ENCODE peak calls at places on chromosome 15, in five cellular contexts. X, P, H, Q and J are unnamed samples.

GRCh38 chr15:77091072-77091471 is 20.2 kb upstream of the TSPAN3 start:
- DNase-seq in X (no peak), P (no peak), H (no peak), Q (no peak), J (no peak)

GRCh38 chr15:95884276-95884675 is 446.2 kb upstream of the NR2F2 start:
- DNase-seq in X (no peak), P (no peak), H (no peak), Q (no peak), J (no peak)

GRCh38 chr15:64112904-64113303 is 17.1 kb downstream of the SNX1 start:
- DNase-seq in X (no peak), P (no peak), H (no peak), Q (no peak), J (no peak)

GRCh38 chr15:72785452-72786243 is 2.1 kb upstream of the ADPGK start:
- DNase-seq in X (no peak), P (no peak), H (no peak), Q (no peak), J (peak; percentile 19)

GRCh38 chr15:78070049-78070698 is 7.3 kb downstream of the TBC1D2B start:
- DNase-seq in X (peak; percentile 14), P (peak; percentile 51), H (no peak), Q (no peak), J (no peak)

GRCh38 chr15:78213425-78213750 is 21.0 kb downstream of the ACSBG1 start:
- DNase-seq in X (no peak), P (peak; percentile 6), H (no peak), Q (no peak), J (no peak)

GRCh38 chr15:34876640-34877039 is 81.3 kb upstream of the ACTC1 start:
- DNase-seq in X (no peak), P (no peak), H (no peak), Q (no peak), J (no peak)

GRCh38 chr15:36040173-36040572 is 494.2 kb upstream of the DPH6 start:
- DNase-seq in X (no peak), P (no peak), H (no peak), Q (no peak), J (no peak)

GRCh38 chr15:38304486-38304885 is 51.9 kb downstream of the SPRED1 start:
- DNase-seq in X (no peak), P (no peak), H (no peak), Q (no peak), J (no peak)

GRCh38 chr15:41116872-41117242 is 777 bp upstream of the INO80 start:
- DNase-seq in X (no peak), P (no peak), H (no peak), Q (no peak), J (no peak)

GRCh38 chr15:80403712-80404056 is 498 bp upstream of the ARNT2 start:
- DNase-seq in X (peak; percentile 60), P (no peak), H (no peak), Q (no peak), J (peak; percentile 65)

GRCh38 chr15:44712108-44713005 is 1.0 kb downstream of the B2M start:
- DNase-seq in X (peak; percentile 71), P (peak; percentile 82), H (peak; percentile 92), Q (peak; percentile 92), J (peak; percentile 42)

GRCh38 chr15:40105517-40106202 is 3.0 kb downstream of the BMF start:
- DNase-seq in X (no peak), P (no peak), H (no peak), Q (no peak), J (no peak)

GRCh38 chr15:65547841-65548240 is 17.6 kb downstream of the HACD3 start:
- DNase-seq in X (no peak), P (no peak), H (no peak), Q (no peak), J (no peak)

GRCh38 chr15:40295870-40296560 is 11.7 kb downstream of the PLCB2 start:
- DNase-seq in X (peak; percentile 77), P (peak; percentile 77), H (no peak), Q (peak; percentile 75), J (peak; percentile 52)

GRCh38 chr15:29700296-29700695 is 122.0 kb downstream of the TJP1 start:
- DNase-seq in X (no peak), P (no peak), H (no peak), Q (no peak), J (no peak)

GRCh38 chr15:95916568-95916967 is 413.9 kb upstream of the NR2F2 start:
- DNase-seq in X (no peak), P (no peak), H (no peak), Q (no peak), J (no peak)

GRCh38 chr15:68409736-68410370 is 22.1 kb downstream of the ITGA11 start:
- DNase-seq in X (no peak), P (peak; percentile 11), H (peak; percentile 11), Q (no peak), J (no peak)

GRCh38 chr15:64067564-64068030 is 21.3 kb upstream of the DAPK2 start:
- DNase-seq in X (peak; percentile 66), P (peak; percentile 60), H (peak; percentile 80), Q (peak; percentile 55), J (peak; percentile 46)

GRCh38 chr15:26805470-26805869 is 32.6 kb upstream of the GABRB3 start:
- DNase-seq in X (no peak), P (no peak), H (no peak), Q (no peak), J (no peak)

GRCh38 chr15:40100947-40101905 is 7.5 kb downstream of the BMF start:
- DNase-seq in X (no peak), P (no peak), H (no peak), Q (no peak), J (no peak)

GRCh38 chr15:43777293-43777819 is 590 bp upstream of the ELL3 start:
- DNase-seq in X (peak; percentile 79), P (peak; percentile 80), H (peak; percentile 89), Q (peak; percentile 69), J (peak; percentile 76)

GRCh38 chr15:22258402-22259150 is 178.2 kb downstream of the OR4M2 start:
- DNase-seq in X (no peak), P (no peak), H (no peak), Q (no peak), J (no peak)

GRCh38 chr15:44145495-44145894 is 49.6 kb downstream of the FRMD5 start:
- DNase-seq in X (no peak), P (no peak), H (no peak), Q (no peak), J (no peak)

GRCh38 chr15:60392986-60393811 is 4.6 kb downstream of the ANXA2 start:
- DNase-seq in X (peak; percentile 69), P (peak; percentile 62), H (peak; percentile 85), Q (peak; percentile 81), J (peak; percentile 79)

GRCh38 chr15:77573826-77574225 is 58.9 kb downstream of the LINGO1 start:
- DNase-seq in X (no peak), P (no peak), H (no peak), Q (no peak), J (no peak)

GRCh38 chr15:62649793-62650420 is 392.6 kb upstream of the TPM1 start:
- DNase-seq in X (peak; percentile 64), P (no peak), H (no peak), Q (peak; percentile 49), J (no peak)

GRCh38 chr15:58947179-58947578 is 13.7 kb upstream of the SLTM start:
- DNase-seq in X (no peak), P (no peak), H (no peak), Q (no peak), J (no peak)

GRCh38 chr15:31098953-31099740 is 2.4 kb downstream of the TRPM1 start:
- DNase-seq in X (no peak), P (no peak), H (no peak), Q (no peak), J (no peak)
- H3K4me3 ChIP-seq in X (no peak overlapping the region), P (no peak overlapping the region), H (no peak overlapping the region), Q (no peak overlapping the region), J (no peak overlapping the region)

DNA sequence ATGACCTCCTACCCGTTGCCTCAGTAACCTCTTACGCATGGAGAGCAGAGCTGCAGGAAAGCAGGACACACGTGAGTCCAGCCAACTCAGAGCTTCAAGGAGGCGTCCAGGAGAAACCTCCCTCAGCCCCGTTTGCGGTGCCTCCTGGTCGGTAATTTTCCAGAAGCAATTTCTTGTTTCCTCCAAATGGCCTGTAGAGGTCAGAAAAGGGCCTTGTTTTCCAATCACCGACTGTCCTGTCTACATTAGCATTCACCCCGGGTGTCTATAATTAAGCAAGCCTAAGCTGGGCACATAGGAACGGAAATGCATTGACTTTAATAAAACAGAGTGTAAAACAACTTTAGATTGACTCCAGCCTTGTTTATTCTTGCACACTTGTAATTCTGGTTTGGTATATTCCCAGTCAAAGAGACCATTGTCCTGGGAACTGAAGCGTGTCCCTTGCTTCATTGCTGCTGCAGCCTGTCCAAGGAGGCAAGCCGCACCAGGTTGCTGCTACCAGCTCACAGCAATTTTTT is 836.2 kb downstream of the AGBL1 start:
- DNase-seq in X (peak; percentile 81), P (peak; percentile 21), H (no peak), Q (peak; percentile 20), J (no peak)
- TF ChIP-seq CTCF in X (peak; percentile 65), P (peak; percentile 34), H (no peak), Q (peak; percentile 17), J (peak; percentile 48)

GRCh38 chr15:51841401-51842040 is 12.1 kb downstream of the TMOD3 start:
- DNase-seq in X (no peak), P (no peak), H (no peak), Q (no peak), J (no peak)
- H3K4me3 ChIP-seq in X (no peak overlapping the region), P (no peak overlapping the region), H (no peak overlapping the region), Q (no peak overlapping the region), J (no peak overlapping the region)

GRCh38 chr15:57667171-57667924 is 39.2 kb upstream of the POLR2M start:
- DNase-seq in X (no peak), P (no peak), H (peak; percentile 44), Q (no peak), J (no peak)
- TF ChIP-seq CTCF in X (peak; percentile 28), P (peak; percentile 12), H (no peak), Q (peak; percentile 40), J (peak; percentile 34)

DNA sequence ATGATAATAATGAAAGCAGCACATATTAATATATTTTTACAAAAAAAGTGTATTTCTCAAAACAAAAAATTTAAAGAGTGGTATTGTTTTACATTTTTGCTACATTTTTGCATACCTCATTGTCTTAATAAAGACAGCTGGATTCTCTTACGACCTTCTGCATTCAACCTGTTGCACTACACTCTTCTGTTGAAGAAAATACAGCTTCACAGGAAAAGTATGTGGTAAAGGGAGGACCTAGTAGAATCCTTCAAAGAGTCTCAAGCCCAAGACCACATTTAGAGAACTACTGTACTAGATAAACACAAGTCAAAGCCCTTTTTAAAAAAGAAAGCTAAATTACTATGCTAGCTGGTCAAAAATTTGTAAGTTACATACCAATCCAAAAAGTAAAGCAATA is 7.9 kb downstream of the ZNF280D start:
- DNase-seq in X (no peak), P (no peak), H (no peak), Q (no peak), J (no peak)
- H3K4me3 ChIP-seq in X (no peak overlapping the region), P (no peak overlapping the region), H (no peak overlapping the region), Q (no peak overlapping the region), J (no peak overlapping the region)

DNA sequence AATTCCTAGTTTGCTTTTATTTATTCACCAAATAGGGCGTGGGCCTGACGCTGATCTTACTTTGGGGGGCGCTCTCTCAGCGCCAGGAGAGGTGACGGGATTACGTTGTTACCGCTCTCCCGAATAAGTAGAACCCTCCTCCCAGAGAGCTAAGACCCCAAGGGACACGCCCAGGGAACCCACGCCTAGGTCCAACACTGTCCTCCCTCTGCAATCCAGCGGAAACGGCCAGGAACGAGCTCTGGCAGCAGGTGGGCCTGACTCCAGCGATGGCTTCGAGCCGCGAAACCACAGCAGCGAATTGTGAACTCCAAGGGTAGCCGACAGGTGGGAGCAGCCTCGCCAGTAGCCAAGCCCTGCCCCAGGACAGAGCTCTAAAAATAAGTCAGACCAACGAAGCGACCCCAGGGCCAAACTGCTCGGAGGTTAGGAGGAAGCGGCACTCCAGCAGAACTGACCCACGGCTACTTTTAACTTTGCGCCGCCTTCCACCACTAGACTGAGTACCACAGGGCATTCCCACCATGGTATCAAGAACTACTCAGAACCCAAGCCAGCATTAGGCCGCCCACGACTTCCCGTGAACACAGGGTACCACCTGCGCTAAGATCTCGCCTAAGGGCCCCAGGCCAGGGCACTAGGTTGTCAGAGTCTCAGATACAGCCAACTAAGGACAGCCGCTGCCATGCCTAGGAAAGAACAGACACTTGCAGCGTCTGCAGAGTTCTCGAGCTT is 1.6 kb upstream of the SIN3A start:
- DNase-seq in X (peak; percentile 48), P (peak; percentile 55), H (peak; percentile 58), Q (peak; percentile 47), J (peak; percentile 73)
- TF ChIP-seq CTCF in X (no peak), P (no peak), H (no peak), Q (no peak), J (no peak)